ENCODE peak calls at places on chromosomes 13 and 19, in four cellular contexts. A is neuronal stem cell, T is mesendoderm, G is PC-3. P is an unnamed sample. For H3K4me1, the result is how much of the 10 kb centered on the place peaks cover.

GRCh38 chr13:24087611-24088235 is 72.8 kb upstream of the SPATA13 start:
- DNase-seq in G (no peak), A (no peak), T (no peak), P (no peak)

GRCh38 chr13:20492641-20493040 is 33.0 kb downstream of the CRYL1 start:
- DNase-seq in A (no peak), T (peak), G (peak), P (peak)

GRCh38 chr13:94411747-94412146 is 67.7 kb downstream of the DCT start:
- DNase-seq in G (no peak), T (no peak), A (no peak), P (no peak)

GRCh38 chr13:44142540-44142867 is 231.1 kb upstream of the SERP2 start:
- DNase-seq in A (no peak), G (no peak), T (no peak), P (no peak)

GRCh38 chr19:6660930-6661329 is 9.0 kb downstream of the TNFSF14 start:
- DNase-seq in G (no peak), A (no peak), T (no peak), P (peak)

GRCh38 chr19:55504981-55505380 is 16.7 kb downstream of the SSC5D start:
- DNase-seq in A (no peak), T (no peak), G (no peak), P (no peak)

GRCh38 chr19:10291554-10292205 is 1.9 kb downstream of the ICAM5 start:
- DNase-seq in A (no peak), G (no peak), T (no peak), P (no peak)

GRCh38 chr19:49637865-49638350 is 2.0 kb downstream of the RRAS start:
- DNase-seq in G (peak), A (no peak), T (peak), P (peak)

GRCh38 chr13:108096301-108096700 is 119.0 kb downstream of the LIG4 start:
- DNase-seq in A (no peak), T (no peak), G (peak), P (no peak)

GRCh38 chr19:5292453-5292842 is 48.2 kb downstream of the PTPRS start:
- DNase-seq in A (no peak), T (no peak), G (peak), P (no peak)

GRCh38 chr19:15234525-15235130 is 2.4 kb upstream of the EPHX3 start:
- DNase-seq in T (no peak), G (no peak), A (no peak), P (no peak)

GRCh38 chr19:13153627-13154240 is 3.5 kb downstream of the IER2 start:
- DNase-seq in G (peak), T (peak), A (peak), P (no peak)

GRCh38 chr13:97986841-97987240 is 33.4 kb downstream of the IPO5 start:
- DNase-seq in A (no peak), G (no peak), T (no peak), P (no peak)

GRCh38 chr13:34506796-34507195 is 435.3 kb upstream of the NBEA start:
- DNase-seq in T (peak), G (peak), A (no peak), P (no peak)

GRCh38 chr13:112638919-112639318 is 50.9 kb upstream of the ATP11A start:
- DNase-seq in A (no peak), G (no peak), T (no peak), P (peak)

GRCh38 chr19:44207126-44207803 is 5.1 kb upstream of the ZNF227 start:
- DNase-seq in T (peak), A (peak), G (peak), P (peak)
- H3K9ac ChIP-seq in T (peak), A (peak), G (peak), P (peak)

GRCh38 chr19:18666784-18667183 is 16.7 kb upstream of the CRTC1 start:
- DNase-seq in A (no peak), G (no peak), T (no peak), P (no peak)

GRCh38 chr19:18668252-18668631 is 15.2 kb upstream of the CRTC1 start:
- DNase-seq in G (no peak), A (no peak), T (no peak), P (no peak)

GRCh38 chr19:18665771-18666202 is 17.7 kb upstream of the CRTC1 start:
- DNase-seq in A (no peak), T (no peak), G (no peak), P (no peak)

GRCh38 chr19:18667531-18668251 is 15.8 kb upstream of the CRTC1 start:
- DNase-seq in G (no peak), T (no peak), A (no peak), P (no peak)

DNA sequence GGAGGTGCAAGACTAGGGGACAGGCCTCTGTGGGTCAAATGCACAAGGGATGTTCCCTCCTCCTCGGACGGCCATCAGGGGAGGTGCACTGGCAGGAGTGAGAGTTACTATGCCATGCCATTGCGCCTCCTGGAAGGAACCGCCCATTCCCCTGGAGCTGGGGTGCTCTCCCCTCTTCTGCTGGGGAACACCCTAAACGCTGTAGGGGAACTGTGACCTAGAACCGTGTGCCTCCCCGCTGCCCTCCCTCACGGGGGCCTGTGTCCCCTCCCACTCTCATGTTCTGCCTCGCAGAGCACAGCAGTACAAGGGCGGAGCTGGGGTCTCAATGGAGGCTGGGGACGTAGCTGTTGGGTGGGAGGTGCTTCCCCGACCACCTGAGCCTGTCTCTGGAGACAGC is 17.2 kb upstream of the CRTC1 start:
- DNase-seq in T (no peak), A (no peak), G (no peak), P (no peak)
- H3K4me3 ChIP-seq in T (no peak), A (no peak), G (no peak), P (no peak)

DNA sequence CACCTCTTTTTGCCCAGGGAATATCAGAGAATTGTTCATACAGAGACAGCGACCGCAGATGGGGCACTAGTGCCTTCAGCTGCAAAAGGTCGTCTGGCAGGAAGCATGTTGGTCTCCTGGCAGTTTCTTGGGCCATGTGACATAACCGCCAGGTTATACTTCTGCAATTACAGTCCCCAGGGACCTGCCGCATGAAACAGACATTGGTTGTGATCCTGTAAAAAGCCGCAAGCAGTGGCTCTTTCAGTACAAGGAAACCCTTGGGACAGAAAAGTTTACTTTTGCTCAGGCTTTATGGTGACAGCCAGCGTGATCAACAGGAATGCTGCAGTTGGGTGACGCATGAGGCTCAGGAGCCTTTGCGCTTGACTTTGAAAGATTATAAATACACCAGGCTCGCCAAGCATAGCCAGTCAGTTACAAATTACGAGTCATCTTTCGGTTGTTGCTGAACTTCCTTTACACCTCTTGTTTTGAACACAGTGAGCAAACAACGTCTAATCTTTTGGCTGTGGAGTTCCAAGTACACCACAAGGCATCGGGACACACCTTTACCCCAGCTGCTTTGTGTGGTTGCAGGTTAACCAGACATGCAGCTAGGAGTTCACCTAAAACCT is 50.5 kb upstream of the UBE2L5 start:
- DNase-seq in G (peak), A (no peak), T (no peak), P (no peak)
- H3K4me1 ChIP-seq in G (under half), A (under half), T (under half), P (under half)

GRCh38 chr19:35155441-35155840 is 906 bp downstream of the FXYD5 start:
- DNase-seq in G (no peak), A (no peak), T (no peak), P (no peak)
- H3K9ac ChIP-seq in G (peak), A (peak), T (peak), P (peak)

GRCh38 chr13:89227356-89227755 is 1556.2 kb downstream of the SLITRK5 start:
- DNase-seq in G (peak), T (no peak), A (no peak), P (no peak)
- H3K4me3 ChIP-seq in G (no peak), T (no peak), A (no peak), P (no peak)

P was measured in endodermal cell.